ENCODE peak calls at places on chromosomes 1 and 21, in ten cellular contexts. K is foreskin fibroblast, O is BJ, T is GM06990, B is A673, X is NB4, Y is cardiac fibroblast, F is psoas muscle, U is upper lobe of right lung, R is neuronal stem cell. N is an unnamed sample.

GRCh38 chr21:33406493-33406892 is 3.3 kb downstream of the IFNGR2 start:
- DNase-seq in K (no peak), O (no peak), T (no peak), B (no peak), X (no peak), Y (no peak), F (no peak), U (no peak), R (no peak), N (no peak)

GRCh38 chr1:230693221-230693620 is 20.7 kb downstream of the AGT start:
- DNase-seq in K (no peak), O (no peak), T (no peak), B (no peak), X (no peak), Y (no peak), F (no peak), U (no peak), R (no peak), N (no peak)

GRCh38 chr1:81752840-81753239 is 47.9 kb upstream of the ADGRL2 start:
- DNase-seq in K (no peak), O (no peak), T (no peak), B (no peak), X (no peak), Y (no peak), F (no peak), U (no peak), R (no peak), N (no peak)

GRCh38 chr21:43367296-43367695 is 59.6 kb downstream of the SIK1 start:
- DNase-seq in K (no peak), O (no peak), T (no peak), B (no peak), X (no peak), Y (no peak), F (no peak), U (no peak), R (no peak), N (no peak)

GRCh38 chr1:110183642-110184167 is 26.4 kb upstream of the KCNC4 start:
- DNase-seq in K (no peak), O (no peak), T (no peak), B (no peak), X (no peak), Y (no peak), F (peak), U (no peak), R (no peak), N (no peak)

GRCh38 chr1:29033829-29034466 is 89.8 kb downstream of the TMEM200B start:
- DNase-seq in K (peak), O (no peak), T (peak), B (peak), X (peak), Y (peak), F (no peak), U (no peak), R (peak), N (no peak)

GRCh38 chr1:209593747-209594146 is 10.2 kb downstream of the CAMK1G start:
- DNase-seq in K (no peak), O (no peak), T (no peak), B (peak), X (no peak), Y (no peak), F (no peak), U (no peak), R (no peak), N (no peak)

GRCh38 chr1:27366113-27366410 is 699 bp downstream of the MAP3K6 start:
- DNase-seq in K (peak), O (peak), T (peak), B (peak), X (peak), Y (peak), F (peak), U (peak), R (peak), N (no peak)

GRCh38 chr1:228373681-228374571 is 32.7 kb downstream of the TRIM11 start:
- DNase-seq in K (no peak), O (no peak), T (no peak), B (no peak), X (no peak), Y (no peak), F (peak), U (peak), R (no peak), N (no peak)

GRCh38 chr1:80066060-80066459 is 1059.5 kb upstream of the ADGRL4 start:
- DNase-seq in K (peak), O (no peak), T (no peak), B (peak), X (no peak), Y (peak), F (no peak), U (no peak), R (no peak), N (no peak)

GRCh38 chr1:16441312-16441641 is 753 bp downstream of the NECAP2 start:
- DNase-seq in K (no peak), O (no peak), T (no peak), B (no peak), X (peak), Y (peak), F (no peak), U (no peak), R (no peak), N (no peak)

GRCh38 chr1:241964550-241965241 is 7.1 kb downstream of the BECN2 start:
- DNase-seq in K (no peak), O (no peak), T (no peak), B (no peak), X (peak), Y (peak), F (no peak), U (no peak), R (no peak), N (no peak)

GRCh38 chr1:32470991-32471694 is 6.3 kb downstream of the ZBTB8B start:
- DNase-seq in K (no peak), O (no peak), T (peak), B (no peak), X (no peak), Y (no peak), F (no peak), U (no peak), R (no peak), N (no peak)

GRCh38 chr1:171984262-171984661 is 143.0 kb downstream of the DNM3 start:
- DNase-seq in K (no peak), O (no peak), T (no peak), B (no peak), X (no peak), Y (no peak), F (peak), U (no peak), R (no peak), N (no peak)

GRCh38 chr1:55143686-55144085 is 71.5 kb downstream of the USP24 start:
- DNase-seq in K (no peak), O (no peak), T (no peak), B (no peak), X (peak), Y (no peak), F (no peak), U (no peak), R (no peak), N (no peak)

DNA sequence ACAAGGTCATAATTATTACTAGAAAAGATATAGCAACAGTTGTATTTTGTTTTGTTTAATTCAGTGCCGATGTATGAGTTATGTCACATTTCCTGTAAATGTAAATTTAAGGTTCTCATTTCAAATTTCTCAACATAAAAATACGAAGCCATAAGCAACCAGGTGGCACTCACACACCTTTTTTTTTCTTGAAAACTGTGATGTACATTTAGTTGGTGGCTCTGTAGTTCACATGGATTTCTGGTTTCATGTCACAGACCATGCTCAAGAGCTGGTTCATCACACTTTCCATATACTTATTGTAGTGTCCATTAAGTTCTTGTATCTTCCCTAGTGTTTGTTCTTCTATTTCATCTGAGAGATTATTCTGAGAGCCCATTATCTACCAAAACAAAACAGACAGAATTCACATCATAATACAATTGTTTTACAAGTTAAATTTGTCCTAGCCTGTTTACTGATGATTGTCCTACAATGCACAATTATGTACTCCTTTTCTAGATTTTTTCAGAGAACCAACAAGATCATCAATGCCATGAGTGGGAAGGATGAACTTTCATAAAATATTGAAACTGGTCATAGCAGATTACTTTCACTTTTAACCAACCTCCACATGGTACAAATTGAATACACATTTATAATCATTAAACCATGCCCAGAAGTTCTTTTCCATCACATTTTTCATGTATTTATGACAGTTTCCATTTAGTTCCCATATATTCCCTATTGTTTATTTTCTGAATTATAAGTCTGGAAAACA is 17.1 kb downstream of the ATP6V1G3 start:
- DNase-seq in K (no peak), O (no peak), T (no peak), B (no peak), X (peak), Y (no peak), F (no peak), U (no peak), R (no peak), N (no peak)
- H3K4me3 ChIP-seq in K (no peak), O (no peak), T (no peak), B (no peak), X (no peak), Y (no peak), F (no peak), U (no peak), R (no peak), N (no peak)

DNA sequence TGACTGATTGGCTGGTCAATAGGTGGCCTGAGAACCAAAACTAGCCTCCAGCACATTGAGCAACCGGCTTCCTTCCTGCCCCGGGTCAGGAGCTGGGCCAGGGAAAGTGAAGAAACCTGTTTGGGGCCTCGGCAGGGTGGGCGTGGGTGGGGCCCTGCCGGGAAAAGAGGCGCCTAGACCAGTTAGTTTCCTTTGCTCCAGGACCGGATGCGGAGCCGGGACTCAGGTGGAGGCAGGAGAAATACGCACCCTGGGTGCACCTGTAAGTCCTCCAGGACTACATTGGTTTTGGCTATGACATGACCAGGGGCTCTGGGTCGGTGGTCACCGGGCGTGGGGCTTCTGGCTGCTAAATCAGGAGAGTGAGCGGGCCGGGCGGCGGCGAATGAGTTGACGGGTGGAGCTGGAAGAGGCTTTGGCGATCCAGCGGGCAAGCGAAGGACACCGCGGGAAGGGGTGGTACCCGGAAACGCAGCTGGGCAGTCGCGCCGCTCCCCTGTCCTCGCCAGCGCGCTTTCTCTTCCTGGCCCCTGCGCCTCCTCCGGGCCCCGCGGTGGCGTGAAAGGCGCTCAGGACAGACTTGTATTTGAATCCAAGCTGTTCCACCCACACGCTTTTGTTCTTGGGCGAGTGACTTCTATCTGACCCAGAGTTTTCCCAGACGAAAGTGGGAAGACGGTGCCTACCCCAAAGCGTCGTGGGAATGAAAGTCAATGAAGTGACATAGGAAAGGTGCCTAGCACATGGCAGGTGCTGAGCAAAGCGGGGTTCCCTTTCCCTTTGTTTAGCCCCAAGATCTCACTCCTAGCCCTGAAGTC is 30.6 kb upstream of the JUN start:
- DNase-seq in K (no peak), O (no peak), T (peak), B (no peak), X (peak), Y (no peak), F (peak), U (peak), R (peak), N (no peak)
- H3K4me3 ChIP-seq in K (no peak), O (no peak), T (peak), B (no peak), X (peak), Y (no peak), F (peak), U (peak), R (peak), N (no peak)

GRCh38 chr1:238488406-238488805 is 597.7 kb upstream of the ZP4 start:
- DNase-seq in K (no peak), O (no peak), T (no peak), B (no peak), X (no peak), Y (peak), F (no peak), U (no peak), R (no peak), N (no peak)

GRCh38 chr1:238487931-238488330 is 597.2 kb upstream of the ZP4 start:
- DNase-seq in K (no peak), O (peak), T (no peak), B (no peak), X (no peak), Y (peak), F (no peak), U (no peak), R (no peak), N (no peak)

GRCh38 chr1:238485906-238486219 is 595.1 kb upstream of the ZP4 start:
- DNase-seq in K (no peak), O (no peak), T (no peak), B (no peak), X (no peak), Y (no peak), F (no peak), U (no peak), R (no peak), N (no peak)

GRCh38 chr1:238484121-238484520 is 593.4 kb upstream of the ZP4 start:
- DNase-seq in K (no peak), O (no peak), T (no peak), B (no peak), X (no peak), Y (peak), F (no peak), U (no peak), R (no peak), N (no peak)

GRCh38 chr1:238485062-238485905 is 594.6 kb upstream of the ZP4 start:
- DNase-seq in K (no peak), O (no peak), T (no peak), B (no peak), X (peak), Y (peak), F (no peak), U (no peak), R (no peak), N (no peak)
- H3K4me3 ChIP-seq in K (no peak), O (peak), T (no peak), B (no peak), X (no peak), Y (no peak), F (no peak), U (peak), R (no peak), N (no peak)

GRCh38 chr1:50371749-50372148 is 51.5 kb downstream of the DMRTA2 start:
- DNase-seq in K (no peak), O (no peak), T (no peak), B (no peak), X (no peak), Y (no peak), F (no peak), U (no peak), R (no peak), N (no peak)

GRCh38 chr1:50373532-50373931 is 49.7 kb downstream of the DMRTA2 start:
- DNase-seq in K (no peak), O (no peak), T (no peak), B (no peak), X (no peak), Y (no peak), F (no peak), U (no peak), R (no peak), N (no peak)

GRCh38 chr1:50369008-50369634 is 54.1 kb downstream of the DMRTA2 start:
- DNase-seq in K (no peak), O (no peak), T (no peak), B (no peak), X (no peak), Y (no peak), F (no peak), U (no peak), R (no peak), N (no peak)

GRCh38 chr1:50369830-50370229 is 53.4 kb downstream of the DMRTA2 start:
- DNase-seq in K (no peak), O (no peak), T (no peak), B (no peak), X (peak), Y (peak), F (no peak), U (no peak), R (no peak), N (no peak)

DNA sequence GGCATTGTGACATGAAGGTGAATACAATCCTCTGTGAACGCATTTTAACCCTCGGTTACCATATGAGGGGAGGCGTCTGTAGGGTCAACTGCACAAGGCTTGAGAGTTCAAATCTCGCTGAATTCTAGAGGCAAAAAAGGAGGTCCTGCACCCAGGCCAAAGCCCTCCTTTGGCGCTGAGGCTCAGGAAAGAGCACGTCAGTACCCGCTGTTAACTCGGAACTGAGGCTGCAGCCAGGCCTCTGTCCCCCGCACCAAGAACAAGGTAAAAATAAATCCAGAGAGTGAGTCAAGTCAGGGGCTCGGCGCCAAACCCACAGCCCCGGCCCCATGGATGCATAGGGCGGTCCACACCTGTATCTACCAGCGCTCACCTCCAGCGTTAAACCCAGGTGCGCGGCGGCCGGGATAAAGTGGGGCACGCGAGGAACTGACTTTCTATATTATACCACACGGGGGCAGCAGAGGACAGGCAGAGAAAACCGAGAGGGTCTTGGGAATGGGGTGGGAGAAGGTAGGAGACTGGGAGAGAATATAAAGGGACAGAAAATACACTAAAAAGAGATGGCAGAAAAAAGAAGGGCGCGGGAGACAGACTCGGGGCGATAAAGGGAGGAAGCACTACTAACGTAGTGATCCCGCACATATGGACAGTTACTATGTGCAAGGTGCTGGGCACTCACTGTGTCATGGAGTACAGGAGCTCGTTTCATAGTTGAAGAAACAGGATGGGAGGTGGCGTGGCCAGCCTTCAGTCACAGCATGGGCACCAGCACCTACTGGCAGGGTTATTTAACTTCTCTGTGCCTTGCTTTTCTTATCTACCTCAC is 54.9 kb downstream of the DMRTA2 start:
- DNase-seq in K (no peak), O (no peak), T (no peak), B (peak), X (peak), Y (peak), F (no peak), U (no peak), R (peak), N (no peak)
- H3K4me3 ChIP-seq in K (no peak), O (no peak), T (no peak), B (no peak), X (no peak), Y (no peak), F (no peak), U (no peak), R (no peak), N (no peak)

GRCh38 chr1:163201906-163202305 is 810 bp downstream of the RGS5 start:
- DNase-seq in K (no peak), O (no peak), T (no peak), B (no peak), X (no peak), Y (no peak), F (no peak), U (no peak), R (no peak), N (no peak)
- H3K4me3 ChIP-seq in K (no peak), O (no peak), T (no peak), B (no peak), X (no peak), Y (no peak), F (peak), U (peak), R (no peak), N (no peak)